ENCODE peak calls at places on chromosomes 1 and 21, in six cellular contexts. I is GM06990, S is cardiac muscle cell, U is BE2C, V is fibroblast of pulmonary artery, H is fibroblast of villous mesenchyme. O is an unnamed sample.

GRCh38 chr1:42923367-42924248 is 35.1 kb downstream of the SLC2A1 start:
- DNase-seq in U (no peak), H (no peak), V (no peak), S (no peak), I (no peak), O (no peak)

GRCh38 chr1:169363046-169363756 is 4.4 kb downstream of the NME7 start:
- DNase-seq in S (no peak), I (peak), U (no peak), H (peak), V (peak), O (peak)

GRCh38 chr1:169724168-169724567 is 9.7 kb downstream of the SELE start:
- DNase-seq in S (no peak), V (no peak), H (no peak), U (no peak), I (no peak), O (no peak)

GRCh38 chr1:29673669-29674624 is 437.6 kb downstream of the PTPRU start:
- DNase-seq in H (no peak), V (no peak), S (no peak), I (no peak), U (no peak), O (no peak)

GRCh38 chr1:18997508-18997907 is 41.0 kb upstream of the IFFO2 start:
- DNase-seq in V (no peak), H (no peak), U (no peak), I (no peak), S (no peak), O (no peak)

GRCh38 chr1:27824411-27824810 is 6.2 kb upstream of the PPP1R8 start:
- DNase-seq in S (no peak), H (no peak), U (no peak), I (no peak), V (no peak), O (no peak)

GRCh38 chr1:74579425-74579824 is 67.0 kb upstream of the LRRC53 start:
- DNase-seq in S (no peak), H (no peak), U (no peak), V (no peak), I (peak), O (no peak)

GRCh38 chr1:107413951-107414350 is 273.1 kb downstream of the NTNG1 start:
- DNase-seq in H (no peak), S (no peak), I (no peak), V (no peak), U (no peak), O (no peak)

GRCh38 chr1:151157067-151157531 is 650 bp downstream of the TNFAIP8L2 start:
- DNase-seq in I (peak), U (no peak), H (no peak), S (no peak), V (no peak), O (no peak)

GRCh38 chr1:241918879-241919278 is 38.7 kb upstream of the BECN2 start:
- DNase-seq in I (no peak), U (no peak), H (peak), V (peak), S (no peak), O (peak)

GRCh38 chr1:154386643-154387352 is 18.3 kb upstream of the IL6R start:
- DNase-seq in U (no peak), H (no peak), I (peak), V (no peak), S (no peak), O (no peak)

DNA sequence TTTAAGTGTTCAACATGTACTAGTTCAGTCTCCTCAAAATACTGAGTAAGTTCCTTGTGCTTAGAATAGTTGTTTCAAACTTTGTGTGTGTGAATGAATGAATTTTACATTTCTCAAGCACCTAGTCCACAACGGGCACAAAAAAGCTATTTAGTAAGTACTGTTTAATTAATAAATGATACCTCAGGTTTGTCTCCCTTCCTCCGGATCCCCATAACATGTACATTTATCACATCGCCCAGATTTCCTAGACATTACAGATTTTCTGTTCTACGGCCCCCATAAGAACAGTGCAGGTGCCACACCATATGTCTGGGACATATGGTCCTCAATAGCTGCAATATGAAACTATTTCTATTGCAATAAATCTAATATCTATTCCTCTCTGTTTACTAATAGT is 1.3 kb upstream of the TTF2 start:
- DNase-seq in V (no peak), S (no peak), U (no peak), H (no peak), I (no peak), O (no peak)
- H3K4me3 ChIP-seq in V (no peak), S (peak), U (peak), H (no peak), I (peak), O (no peak)

DNA sequence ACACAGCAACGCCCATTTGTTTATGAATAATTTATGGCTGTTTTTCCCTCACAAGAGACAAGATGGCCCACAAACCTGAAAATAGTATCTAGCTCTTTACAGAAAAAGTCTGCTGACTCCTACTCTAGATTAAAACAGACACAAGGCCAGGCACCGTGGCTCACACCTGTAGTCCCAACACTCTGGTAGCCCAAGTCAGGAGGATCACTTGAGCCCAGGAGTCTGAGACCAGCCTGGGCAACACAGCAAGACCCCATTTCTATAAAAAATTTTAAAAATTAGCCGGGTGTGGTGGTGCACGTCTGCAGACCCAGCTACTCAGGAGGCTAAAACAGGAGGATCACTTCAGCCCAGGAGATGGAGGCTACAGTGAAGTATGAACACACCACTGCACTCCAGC is 34.6 kb downstream of the LUZP1 start:
- DNase-seq in S (no peak), U (no peak), I (no peak), V (no peak), H (no peak), O (no peak)
- TF ChIP-seq CTCF in S (no peak), U (no peak), I (no peak), V (no peak), H (no peak), O (no peak)

GRCh38 chr21:44703731-44704635 is 7.0 kb downstream of the KRTAP10-12 start:
- DNase-seq in U (no peak), S (no peak), H (no peak), I (no peak), V (no peak), O (no peak)
- H3K4me3 ChIP-seq in U (no peak), S (no peak), H (no peak), I (no peak), V (no peak), O (no peak)

GRCh38 chr1:247576514-247576913 is 11.6 kb upstream of the OR2G2 start:
- DNase-seq in H (peak), S (peak), I (no peak), U (no peak), V (peak), O (no peak)
- TF ChIP-seq CTCF in H (peak), S (peak), I (peak), U (peak), V (peak), O (no peak)

DNA sequence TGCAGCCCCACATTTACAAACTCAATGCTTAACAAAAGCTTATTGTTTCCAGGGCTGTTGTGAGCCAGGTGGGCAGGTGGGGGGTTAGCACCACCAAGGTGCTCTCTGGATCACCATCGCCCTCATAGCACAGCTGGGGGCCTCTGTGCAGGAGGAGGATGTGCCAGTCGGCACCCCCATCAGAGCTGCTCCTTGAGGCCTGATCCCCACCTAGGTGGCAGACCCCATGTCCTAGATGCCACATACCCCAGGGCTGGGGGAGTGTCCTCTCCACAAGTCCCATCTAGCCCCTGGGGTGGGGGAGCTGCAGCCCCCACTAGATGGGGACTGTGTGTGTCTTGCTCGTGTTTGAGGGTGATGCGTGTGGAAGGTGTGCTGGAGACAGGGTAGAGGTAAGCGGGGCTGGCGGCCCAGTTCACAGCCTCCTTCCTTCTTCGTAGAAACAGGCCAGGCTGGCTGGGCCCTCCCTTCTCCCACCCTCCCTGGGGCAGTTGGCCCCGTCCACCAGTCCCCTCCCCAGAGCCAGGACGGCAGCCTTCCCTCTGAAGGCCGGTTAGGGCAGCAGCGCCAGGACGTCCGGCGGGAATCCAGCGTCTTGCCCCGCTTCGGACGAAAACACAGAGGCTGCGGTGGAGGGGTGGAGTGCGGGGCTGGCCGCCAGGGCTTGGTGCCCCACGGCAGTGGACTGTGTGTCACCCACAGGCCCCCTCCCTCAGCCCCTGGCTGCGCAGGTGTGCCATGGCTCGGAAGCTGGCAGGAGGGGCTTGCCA is 3.4 kb downstream of the PRDM16 start:
- DNase-seq in I (no peak), H (no peak), S (peak), U (no peak), V (no peak), O (no peak)
- H3K4me3 ChIP-seq in I (no peak), H (no peak), S (peak), U (no peak), V (no peak), O (no peak)

GRCh38 chr1:216742625-216743024 is 19.4 kb upstream of the ESRRG start:
- DNase-seq in V (peak), I (no peak), S (no peak), U (peak), H (peak), O (peak)
- TF ChIP-seq CTCF in V (peak), I (peak), S (peak), U (peak), H (peak), O (peak)